ENCODE peak calls at places on chromosomes 3 and 15, in seven cellular contexts. E is sciatic nerve; Z is progenitor cell of endocrine pancreas; Y is RPMI8226; X is hippocampal formation; B is stimulated activated CD4-positive, alpha-beta T cell treated with anti-CD3 and anti-CD28 coated beads, Interleukin-15, amount 100 ng/mL, for 1 hour; V is LHCN-M2. C is an unnamed sample.

GRCh38 chr3:151316267-151316991 is at the start of gene GPR87:
- DNase-seq in E (no peak), Z (no peak), Y (no peak), X (no peak), B (no peak), V (no peak), C (no peak)

GRCh38 chr15:83475551-83475950 is 28.4 kb downstream of the SH3GL3 start:
- DNase-seq in E (no peak), Z (no peak), Y (no peak), X (no peak), B (no peak), V (peak; percentile 20), C (peak; percentile 6)

GRCh38 chr3:37703633-37704032 is 158.0 kb upstream of the CTDSPL start:
- DNase-seq in E (no peak), Z (no peak), Y (peak; percentile 22), X (no peak), B (no peak), V (peak; percentile 30), C (peak; percentile 14)

GRCh38 chr15:90478981-90479481 is 50.7 kb upstream of the CRTC3 start:
- DNase-seq in E (no peak), Z (no peak), Y (no peak), X (no peak), B (no peak), V (no peak), C (no peak)

GRCh38 chr3:165800970-165801369 is 36.3 kb downstream of the BCHE start:
- DNase-seq in E (no peak), Z (no peak), Y (peak; percentile 58), X (no peak), B (no peak), V (no peak), C (no peak)

GRCh38 chr3:11631822-11632221 is 11.9 kb downstream of the VGLL4 start:
- DNase-seq in E (no peak), Z (no peak), Y (no peak), X (no peak), B (no peak), V (no peak), C (no peak)

GRCh38 chr3:129161860-129162271 is 1.0 kb upstream of the ISY1 start:
- DNase-seq in E (no peak), Z (no peak), Y (peak; percentile 60), X (no peak), B (no peak), V (peak; percentile 31), C (no peak)

GRCh38 chr3:42732196-42732828 is 29.7 kb upstream of the HHATL start:
- DNase-seq in E (no peak), Z (no peak), Y (no peak), X (peak; percentile 90), B (no peak), V (no peak), C (no peak)

GRCh38 chr3:67610458-67610857 is 44.0 kb downstream of the SUCLG2 start:
- DNase-seq in E (no peak), Z (no peak), Y (no peak), X (no peak), B (no peak), V (peak; percentile 71), C (peak; percentile 63)

GRCh38 chr3:32837366-32837765 is 19.6 kb downstream of the TRIM71 start:
- DNase-seq in E (no peak), Z (no peak), Y (no peak), X (no peak), B (no peak), V (no peak), C (no peak)

GRCh38 chr15:57747206-57747605 is 40.7 kb downstream of the POLR2M start:
- DNase-seq in E (peak; percentile 66), Z (no peak), Y (peak; percentile 33), X (no peak), B (no peak), V (no peak), C (no peak)

GRCh38 chr15:54387808-54388207 is 409.6 kb downstream of the UNC13C start:
- DNase-seq in E (no peak), Z (no peak), Y (no peak), X (no peak), B (no peak), V (no peak), C (no peak)

GRCh38 chr3:160016972-160017371 is 28.3 kb downstream of the IL12A start:
- DNase-seq in E (no peak), Z (no peak), Y (peak; percentile 53), X (no peak), B (no peak), V (peak; percentile 91), C (peak; percentile 62)

GRCh38 chr3:45473841-45474240 is 85.5 kb downstream of the LARS2 start:
- DNase-seq in E (no peak), Z (no peak), Y (no peak), X (no peak), B (no peak), V (peak; percentile 97), C (peak; percentile 44)

GRCh38 chr3:172065534-172065933 is 26.2 kb downstream of the FNDC3B start:
- DNase-seq in E (no peak), Z (no peak), Y (peak; percentile 62), X (no peak), B (no peak), V (peak; percentile 39), C (no peak)

GRCh38 chr3:76367281-76367680 is 581.9 kb upstream of the ZNF717 start:
- DNase-seq in E (no peak), Z (no peak), Y (no peak), X (no peak), B (no peak), V (no peak), C (peak; percentile 18)

GRCh38 chr3:106836906-106837305 is 540.3 kb upstream of the CCDC54 start:
- DNase-seq in E (no peak), Z (no peak), Y (no peak), X (no peak), B (no peak), V (no peak), C (no peak)

GRCh38 chr3:73611176-73611575 is 13.6 kb downstream of the PDZRN3 start:
- DNase-seq in E (no peak), Z (no peak), Y (no peak), X (no peak), B (no peak), V (no peak), C (no peak)

GRCh38 chr15:31280037-31280830 is 46.4 kb upstream of the KLF13 start:
- DNase-seq in E (peak; percentile 72), Z (peak; percentile 6), Y (no peak), X (peak; percentile 95), B (no peak), V (no peak), C (no peak)

GRCh38 chr15:59953392-59953883 is 50.7 kb upstream of the FOXB1 start:
- DNase-seq in E (no peak), Z (peak; percentile 26), Y (no peak), X (no peak), B (no peak), V (no peak), C (no peak)

GRCh38 chr3:8825153-8825825 is 55.9 kb upstream of the OXTR start:
- DNase-seq in E (no peak), Z (no peak), Y (no peak), X (no peak), B (no peak), V (no peak), C (no peak)

GRCh38 chr15:36301931-36302330 is 277.5 kb upstream of the CDIN1 start:
- DNase-seq in E (no peak), Z (no peak), Y (no peak), X (no peak), B (no peak), V (no peak), C (no peak)

GRCh38 chr3:176916777-176917176 is 280.5 kb downstream of the TBL1XR1 start:
- DNase-seq in E (no peak), Z (no peak), Y (no peak), X (no peak), B (no peak), V (no peak), C (no peak)

GRCh38 chr3:13025090-13025489 is 48.1 kb downstream of the IQSEC1 start:
- DNase-seq in E (no peak), Z (no peak), Y (no peak), X (peak; percentile 29), B (no peak), V (peak; percentile 83), C (peak; percentile 62)

GRCh38 chr15:33526532-33526931 is 215.8 kb downstream of the RYR3 start:
- DNase-seq in E (no peak), Z (no peak), Y (no peak), X (no peak), B (no peak), V (no peak), C (no peak)

GRCh38 chr3:99966657-99967420 is 147.5 kb downstream of the FILIP1L start:
- DNase-seq in E (no peak), Z (no peak), Y (no peak), X (no peak), B (no peak), V (no peak), C (peak; percentile 53)

GRCh38 chr3:10713656-10714055 is 102.4 kb upstream of the SLC6A11 start:
- DNase-seq in E (no peak), Z (no peak), Y (no peak), X (no peak), B (no peak), V (no peak), C (no peak)

GRCh38 chr3:159765025-159765859 is 223.4 kb upstream of the IL12A start:
- DNase-seq in E (peak; percentile 75), Z (peak; percentile 15), Y (no peak), X (peak; percentile 66), B (no peak), V (peak; percentile 96), C (peak; percentile 97)

GRCh38 chr3:112353365-112353764 is 20.4 kb downstream of the CD200 start:
- DNase-seq in E (no peak), Z (no peak), Y (no peak), X (no peak), B (no peak), V (no peak), C (no peak)

GRCh38 chr3:141076821-141077571 is 25.8 kb downstream of the SPSB4 start:
- DNase-seq in E (peak; percentile 78), Z (no peak), Y (no peak), X (peak; percentile 15), B (peak; percentile 5), V (peak; percentile 73), C (peak; percentile 33)

GRCh38 chr3:194439915-194440550 is 41.0 kb upstream of the GP5 start:
- DNase-seq in E (no peak), Z (no peak), Y (no peak), X (no peak), B (no peak), V (no peak), C (no peak)

GRCh38 chr3:73503781-73504180 is 121.0 kb downstream of the PDZRN3 start:
- DNase-seq in E (no peak), Z (no peak), Y (no peak), X (no peak), B (no peak), V (no peak), C (no peak)

GRCh38 chr3:157132936-157133335 is 27.0 kb downstream of the CCNL1 start:
- DNase-seq in E (no peak), Z (no peak), Y (no peak), X (peak; percentile 75), B (no peak), V (peak; percentile 90), C (no peak)

GRCh38 chr15:85649372-85649771 is 145.4 kb downstream of the KLHL25 start:
- DNase-seq in E (no peak), Z (no peak), Y (no peak), X (no peak), B (no peak), V (peak; percentile 88), C (peak; percentile 77)